ENCODE peak calls at places on chromosomes 7 and 10, in eight cellular contexts. K is CD4-positive, CD25-positive, alpha-beta regulatory T cell; R is HCT116; U is A549; I is cardiac muscle cell; L is prostate gland; Q is left ventricle myocardium inferior; P is right atrium auricular region. C is an unnamed sample.

GRCh38 chr7:105578496-105578895 is 2.8 kb downstream of the EFCAB10 start:
- DNase-seq in K (no peak), R (no peak), U (no peak), I (no peak), L (no peak), Q (no peak), P (no peak), C (no peak)

GRCh38 chr7:43764807-43765491 is 6.5 kb downstream of the BLVRA start:
- DNase-seq in K (no peak), R (no peak), U (peak; percentile 53), I (peak; percentile 44), L (peak; percentile 24), Q (no peak), P (no peak), C (no peak)

GRCh38 chr10:69048103-69048502 is 39.8 kb upstream of the SRGN start:
- DNase-seq in K (peak; percentile 67), R (no peak), U (no peak), I (peak; percentile 48), L (no peak), Q (peak; percentile 33), P (peak; percentile 66), C (no peak)

GRCh38 chr10:112695539-112695938 is 248.5 kb downstream of the VTI1A start:
- DNase-seq in K (no peak), R (no peak), U (no peak), I (no peak), L (no peak), Q (no peak), P (no peak), C (no peak)

GRCh38 chr7:15915694-15916093 is 229.2 kb upstream of the MEOX2 start:
- DNase-seq in K (no peak), R (no peak), U (no peak), I (no peak), L (no peak), Q (no peak), P (no peak), C (no peak)

GRCh38 chr7:45897042-45897690 is 8.9 kb downstream of the IGFBP1 start:
- DNase-seq in K (no peak), R (no peak), U (no peak), I (peak; percentile 86), L (no peak), Q (no peak), P (peak; percentile 21), C (no peak)

GRCh38 chr7:90973146-90973545 is 291.1 kb upstream of the FZD1 start:
- DNase-seq in K (no peak), R (no peak), U (no peak), I (no peak), L (no peak), Q (no peak), P (no peak), C (no peak)

GRCh38 chr10:10294801-10295515 is 722.7 kb upstream of the CELF2 start:
- DNase-seq in K (no peak), R (no peak), U (no peak), I (no peak), L (no peak), Q (no peak), P (no peak), C (no peak)

GRCh38 chr10:75845538-75845937 is 414.1 kb downstream of the LRMDA start:
- DNase-seq in K (no peak), R (no peak), U (no peak), I (no peak), L (no peak), Q (no peak), P (no peak), C (no peak)

GRCh38 chr10:102186128-102186527 is 33.9 kb downstream of the NOLC1 start:
- DNase-seq in K (no peak), R (no peak), U (no peak), I (peak; percentile 62), L (no peak), Q (no peak), P (no peak), C (no peak)

GRCh38 chr7:132400667-132401142 is 175.6 kb downstream of the PLXNA4 start:
- DNase-seq in K (no peak), R (no peak), U (no peak), I (no peak), L (no peak), Q (no peak), P (peak; percentile 71), C (no peak)

GRCh38 chr10:60430017-60430416 is 40.3 kb upstream of the ANK3 start:
- DNase-seq in K (no peak), R (no peak), U (no peak), I (peak; percentile 77), L (peak; percentile 23), Q (no peak), P (no peak), C (no peak)

GRCh38 chr10:75469018-75469616 is 37.7 kb downstream of the LRMDA start:
- DNase-seq in K (no peak), R (no peak), U (peak; percentile 59), I (peak; percentile 98), L (peak; percentile 73), Q (no peak), P (peak; percentile 72), C (peak; percentile 73)

GRCh38 chr7:144670251-144670650 is 165.6 kb downstream of the TPK1 start:
- DNase-seq in K (peak; percentile 7), R (peak; percentile 4), U (no peak), I (peak; percentile 64), L (no peak), Q (no peak), P (no peak), C (no peak)

GRCh38 chr7:12865593-12865992 is 178.2 kb downstream of the ARL4A start:
- DNase-seq in K (no peak), R (no peak), U (no peak), I (no peak), L (peak; percentile 12), Q (no peak), P (no peak), C (no peak)

GRCh38 chr10:14612873-14613569 is 161.7 kb downstream of the FAM107B start:
- DNase-seq in K (no peak), R (no peak), U (no peak), I (no peak), L (no peak), Q (no peak), P (no peak), C (no peak)

GRCh38 chr10:59536151-59536550 is 173.5 kb downstream of the SLC16A9 start:
- DNase-seq in K (no peak), R (no peak), U (no peak), I (peak; percentile 91), L (no peak), Q (no peak), P (no peak), C (no peak)

GRCh38 chr10:1228463-1228975 is 172.3 kb downstream of the WDR37 start:
- DNase-seq in K (no peak), R (no peak), U (no peak), I (no peak), L (no peak), Q (no peak), P (peak; percentile 36), C (no peak)

GRCh38 chr10:6530211-6530840 is 49.8 kb downstream of the PRKCQ start:
- DNase-seq in K (peak; percentile 96), R (no peak), U (no peak), I (no peak), L (no peak), Q (no peak), P (no peak), C (no peak)

GRCh38 chr10:89701238-89702120 is at the start of gene KIF20B:
- DNase-seq in K (peak; percentile 99), R (peak; percentile 93), U (peak; percentile 92), I (peak; percentile 98), L (peak; percentile 95), Q (peak; percentile 95), P (peak; percentile 94), C (peak; percentile 95)

GRCh38 chr10:89705466-89705865 is 4.1 kb downstream of the KIF20B start:
- DNase-seq in K (no peak), R (no peak), U (no peak), I (no peak), L (no peak), Q (no peak), P (no peak), C (no peak)

GRCh38 chr10:89700914-89701237 is 514 bp upstream of the KIF20B start:
- DNase-seq in K (no peak), R (no peak), U (no peak), I (no peak), L (no peak), Q (no peak), P (no peak), C (no peak)

GRCh38 chr10:89699581-89700064 is 1.8 kb upstream of the KIF20B start:
- DNase-seq in K (no peak), R (no peak), U (no peak), I (peak; percentile 50), L (no peak), Q (no peak), P (no peak), C (no peak)

GRCh38 chr10:89702121-89702480 is 711 bp downstream of the KIF20B start:
- DNase-seq in K (no peak), R (no peak), U (peak; percentile 10), I (no peak), L (no peak), Q (no peak), P (no peak), C (no peak)
- H3K4me1 ChIP-seq in K (peaks cover 41% of the 10 kb centered on the region), R (peaks cover 22% of the 10 kb centered on the region), U (peaks cover 25% of the 10 kb centered on the region), I (peaks cover 28% of the 10 kb centered on the region), L (no peaks in the 10 kb centered on the region), Q (peaks cover 28% of the 10 kb centered on the region), P (peaks cover 15% of the 10 kb centered on the region), C (peaks cover 10% of the 10 kb centered on the region)

GRCh38 chr10:132558516-132559413 is 21.2 kb downstream of the INPP5A start:
- DNase-seq in K (no peak), R (no peak), U (no peak), I (no peak), L (no peak), Q (no peak), P (no peak), C (no peak)
- H3K4me1 ChIP-seq in K (peaks cover 11% of the 10 kb centered on the region), R (no peaks in the 10 kb centered on the region), U (no peaks in the 10 kb centered on the region), I (no peaks in the 10 kb centered on the region), L (peaks cover 8% of the 10 kb centered on the region), Q (peaks cover 81% of the 10 kb centered on the region), P (peaks cover 64% of the 10 kb centered on the region), C (no peaks in the 10 kb centered on the region)

DNA sequence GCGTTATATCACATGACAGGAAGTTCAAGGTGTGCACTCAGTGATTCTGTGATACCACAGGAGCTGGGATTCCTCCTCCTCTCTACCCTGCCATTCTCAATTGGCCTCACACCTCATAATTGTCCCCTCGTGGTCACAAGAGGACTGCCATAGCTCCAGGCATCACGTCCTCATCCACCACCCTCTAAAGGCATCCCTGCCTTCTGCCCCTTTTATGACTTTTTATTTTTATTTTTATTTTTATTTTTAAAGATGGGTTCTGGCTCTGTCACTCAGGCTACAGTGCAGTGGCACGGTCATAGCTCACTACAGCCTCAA is 47.0 kb downstream of the PDGFA start:
- DNase-seq in K (no peak), R (no peak), U (no peak), I (no peak), L (no peak), Q (no peak), P (no peak), C (no peak)
- H3K4me1 ChIP-seq in K (no peaks in the 10 kb centered on the region), R (peaks cover 3% of the 10 kb centered on the region), U (peaks cover 3% of the 10 kb centered on the region), I (peaks cover 6% of the 10 kb centered on the region), L (no peaks in the 10 kb centered on the region), Q (peaks cover 15% of the 10 kb centered on the region), P (peaks cover 11% of the 10 kb centered on the region), C (peaks cover 17% of the 10 kb centered on the region)

DNA sequence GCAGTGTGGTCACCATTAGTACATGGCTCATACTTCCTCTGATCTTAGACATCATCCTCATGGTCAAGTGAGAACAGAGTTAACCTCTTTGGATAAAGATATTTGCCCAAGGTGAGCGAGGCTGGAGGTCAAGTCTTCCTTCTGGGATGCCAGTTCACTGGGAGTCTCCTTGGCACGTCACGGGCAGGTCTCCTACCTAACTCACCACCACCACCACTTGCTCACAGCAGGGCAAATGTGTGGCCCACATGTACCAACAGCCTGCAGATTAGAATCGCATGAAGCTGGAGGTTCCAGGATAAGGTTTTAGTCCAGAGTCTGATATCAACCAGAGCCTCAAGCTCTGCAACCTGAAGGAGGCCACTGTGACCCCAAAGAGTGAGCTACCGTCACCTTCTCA is 164.6 kb downstream of the USP6NL start:
- DNase-seq in K (no peak), R (no peak), U (no peak), I (no peak), L (no peak), Q (no peak), P (peak; percentile 51), C (no peak)
- H3K4me1 ChIP-seq in K (peaks cover 3% of the 10 kb centered on the region), R (no peaks in the 10 kb centered on the region), U (no peaks in the 10 kb centered on the region), I (no peaks in the 10 kb centered on the region), L (no peaks in the 10 kb centered on the region), Q (no peaks in the 10 kb centered on the region), P (no peaks in the 10 kb centered on the region), C (no peaks in the 10 kb centered on the region)